ENCODE peak calls at places on chromosomes 13 and 19, in six cellular contexts. N is stimulated activated CD8-positive, alpha-beta memory T cell treated with anti-CD3 and anti-CD28 coated beads, Interleukin-4, amount 100 ng/mL, for 24 hours; U is choroid plexus epithelial cell; O is GM20000; S is NCI-H1092; V is nucleus accumbens. K is an unnamed sample.

GRCh38 chr13:40518481-40518882 is 148.0 kb downstream of the FOXO1 start:
- DNase-seq in V (no peak), S (no peak), U (no peak), O (peak), N (peak), K (no peak)

GRCh38 chr13:35927554-35927953 is 203.6 kb downstream of the DCLK1 start:
- DNase-seq in U (peak), O (no peak), S (no peak), V (no peak), N (no peak), K (no peak)

GRCh38 chr13:99310382-99311031 is 3.3 kb upstream of the GPR183 start:
- DNase-seq in N (no peak), O (no peak), S (no peak), V (no peak), U (peak), K (no peak)

GRCh38 chr13:21986602-21987001 is 315.7 kb downstream of the FGF9 start:
- DNase-seq in N (no peak), V (no peak), U (no peak), S (no peak), O (no peak), K (no peak)

GRCh38 chr13:74136089-74136658 is 2.0 kb upstream of the KLF12 start:
- DNase-seq in N (no peak), O (peak), V (peak), S (no peak), U (peak), K (peak)

GRCh38 chr19:7159105-7159933 is 89.8 kb downstream of the ZNF557 start:
- DNase-seq in V (no peak), N (no peak), O (no peak), U (no peak), S (no peak), K (no peak)

GRCh38 chr19:42360787-42361544 is 29.1 kb downstream of the CNFN start:
- DNase-seq in U (no peak), V (no peak), S (no peak), N (no peak), O (no peak), K (no peak)

GRCh38 chr13:95643814-95644598 is 500 bp downstream of the DZIP1 start:
- DNase-seq in N (no peak), V (peak), U (peak), S (peak), O (no peak), K (peak)

GRCh38 chr13:26942184-26942583 is 181.6 kb upstream of the GPR12 start:
- DNase-seq in S (no peak), N (no peak), V (no peak), U (no peak), O (no peak), K (no peak)

GRCh38 chr13:21638319-21639282 is 32.3 kb upstream of the FGF9 start:
- DNase-seq in U (peak), V (no peak), S (peak), N (no peak), O (peak), K (no peak)

GRCh38 chr19:48961051-48961649 is 4.0 kb upstream of the FTL start:
- DNase-seq in V (no peak), N (no peak), O (no peak), S (no peak), U (no peak), K (no peak)

GRCh38 chr19:12365094-12365371 is 450 bp downstream of the ZNF442 start:
- DNase-seq in V (no peak), S (peak), N (no peak), O (peak), U (peak), K (no peak)

GRCh38 chr19:56538254-56538760 is 441 bp upstream of the ZFP28 start:
- DNase-seq in N (peak), S (peak), V (peak), O (peak), U (peak), K (peak)

GRCh38 chr13:98856983-98857382 is 104.5 kb upstream of the SLC15A1 start:
- DNase-seq in O (no peak), S (no peak), U (no peak), N (no peak), V (no peak), K (no peak)

GRCh38 chr19:44548736-44549135 is 19.3 kb upstream of the CEACAM20 start:
- DNase-seq in O (no peak), U (peak), S (no peak), V (no peak), N (no peak), K (no peak)